ENCODE peak calls at places on chromosomes 12 and 14, in ten cellular contexts. D is AG08395; J is GM20000; O is cerebellum; P is fibroblast of the conjunctiva; G is putamen; Z is HEK293T; V is ELR; W is right lobe of liver; L is activated CD4-positive, alpha-beta T cell treated with anti-CD3 and anti-CD28 coated beads for 24 hours. Y is an unnamed sample.

GRCh38 chr12:53538209-53538689 is 31.0 kb upstream of the NPFF start:
- DNase-seq in D (peak; percentile 35), J (no peak), O (peak; percentile 62), P (peak; percentile 42), G (peak; percentile 45), Z (no peak), V (no peak), W (peak; percentile 60), L (no peak), Y (no peak)

GRCh38 chr14:58878740-58879139 is 241.0 kb downstream of the DACT1 start:
- DNase-seq in D (no peak), J (no peak), O (no peak), P (no peak), G (no peak), Z (no peak), V (peak; percentile 6), W (no peak), L (no peak), Y (no peak)

GRCh38 chr12:27732281-27732680 is 21.6 kb downstream of the MRPS35 start:
- DNase-seq in D (peak; percentile 10), J (no peak), O (no peak), P (no peak), G (no peak), Z (peak; percentile 16), V (peak; percentile 28), W (peak; percentile 67), L (no peak), Y (no peak)

GRCh38 chr12:5439333-5439732 is 7.4 kb downstream of the NTF3 start:
- DNase-seq in D (no peak), J (no peak), O (no peak), P (no peak), G (no peak), Z (no peak), V (no peak), W (no peak), L (no peak), Y (no peak)

GRCh38 chr12:68815232-68815927 is 7.4 kb downstream of the MDM2 start:
- DNase-seq in D (no peak), J (no peak), O (no peak), P (no peak), G (no peak), Z (no peak), V (no peak), W (no peak), L (no peak), Y (no peak)

GRCh38 chr12:109201496-109201885 is 85.1 kb downstream of the ACACB start:
- DNase-seq in D (no peak), J (no peak), O (no peak), P (no peak), G (no peak), Z (no peak), V (no peak), W (peak; percentile 85), L (no peak), Y (no peak)

GRCh38 chr14:103298620-103299019 is 35.4 kb upstream of the EIF5 start:
- DNase-seq in D (no peak), J (no peak), O (no peak), P (no peak), G (no peak), Z (no peak), V (no peak), W (no peak), L (no peak), Y (no peak)

GRCh38 chr12:86787419-86787818 is 531.2 kb upstream of the MGAT4C start:
- DNase-seq in D (no peak), J (no peak), O (no peak), P (no peak), G (no peak), Z (no peak), V (peak; percentile 38), W (no peak), L (no peak), Y (no peak)

GRCh38 chr14:31510222-31510621 is 22.4 kb upstream of the GPR33 start:
- DNase-seq in D (peak; percentile 35), J (peak; percentile 28), O (peak; percentile 17), P (peak; percentile 6), G (peak; percentile 12), Z (peak; percentile 12), V (peak; percentile 53), W (no peak), L (no peak), Y (no peak)

Y was measured in esophagus squamous epithelium.